ENCODE peak calls at places on chromosome 18, in six cellular contexts. G is left ventricle myocardium inferior, S is aorta, K is Peyer's patch, V is GM23248, I is GM23338. C is an unnamed sample.

GRCh38 chr18:61542596-61542995 is 209.4 kb downstream of the CDH20 start:
- DNase-seq in V (no peak), K (no peak), I (no peak), G (no peak), S (no peak), C (no peak)

GRCh38 chr18:45110577-45111506 is 430.2 kb downstream of the SETBP1 start:
- DNase-seq in G (peak), S (no peak), I (no peak), K (no peak), V (peak), C (peak)

GRCh38 chr18:64765908-64766307 is 617.0 kb upstream of the LINC00305 start:
- DNase-seq in I (no peak), S (no peak), K (no peak), V (no peak), G (no peak), C (no peak)

GRCh38 chr18:50633992-50634391 is 74.1 kb downstream of the MAPK4 start:
- DNase-seq in G (no peak), V (no peak), I (no peak), K (no peak), S (no peak), C (no peak)

GRCh38 chr18:23291456-23292205 is 156.3 kb downstream of the CABLES1 start:
- DNase-seq in G (no peak), S (no peak), I (no peak), V (peak), K (no peak), C (no peak)

GRCh38 chr18:46097853-46098615 is at the start of gene ATP5F1A:
- DNase-seq in V (peak), S (peak), G (peak), K (peak), I (peak), C (peak)

GRCh38 chr18:10432781-10433180 is 21.7 kb upstream of the APCDD1 start:
- DNase-seq in I (no peak), K (no peak), V (no peak), S (no peak), G (no peak), C (no peak)

GRCh38 chr18:10727477-10727876 is 201.7 kb downstream of the NAPG start:
- DNase-seq in S (no peak), K (no peak), V (peak), G (no peak), I (no peak), C (no peak)

GRCh38 chr18:24432618-24433017 is 6.1 kb downstream of the IMPACT start:
- DNase-seq in I (no peak), K (no peak), G (no peak), S (no peak), V (no peak), C (no peak)

GRCh38 chr18:70289351-70290330 is 796 bp downstream of the SOCS6 start:
- DNase-seq in S (peak), K (peak), G (peak), V (peak), I (peak), C (peak)

GRCh38 chr18:11167778-11168177 is 18.4 kb upstream of the PIEZO2 start:
- DNase-seq in V (peak), S (no peak), G (no peak), K (no peak), I (no peak), C (no peak)

GRCh38 chr18:48627216-48627615 is 88.4 kb downstream of the CTIF start:
- DNase-seq in G (no peak), K (no peak), V (peak), I (no peak), S (no peak), C (no peak)

GRCh38 chr18:67072789-67073188 is 443.7 kb downstream of the DSEL start:
- DNase-seq in V (no peak), I (no peak), S (no peak), G (no peak), K (no peak), C (no peak)

GRCh38 chr18:46477425-46478011 is 179.5 kb downstream of the LOXHD1 start:
- DNase-seq in G (no peak), K (no peak), S (no peak), V (no peak), I (no peak), C (no peak)

GRCh38 chr18:52748343-52748742 is 408.3 kb downstream of the DCC start:
- DNase-seq in G (no peak), S (no peak), I (no peak), V (no peak), K (no peak), C (no peak)

GRCh38 chr18:58101291-58101706 is 57.3 kb downstream of the NEDD4L start:
- DNase-seq in K (no peak), S (no peak), V (no peak), I (no peak), G (no peak), C (no peak)

GRCh38 chr18:64234336-64234735 is 85.4 kb upstream of the LINC00305 start:
- DNase-seq in I (no peak), V (no peak), G (no peak), K (no peak), S (no peak), C (no peak)

GRCh38 chr18:32776525-32776924 is 3.7 kb upstream of the KLHL14 start:
- DNase-seq in G (no peak), I (no peak), V (no peak), K (no peak), S (no peak), C (no peak)

GRCh38 chr18:22186484-22186971 is 17.1 kb downstream of the GATA6 start:
- DNase-seq in I (no peak), S (peak), V (peak), K (no peak), G (no peak), C (no peak)
- H3K4me3 ChIP-seq in I (no peak), S (no peak), V (no peak), K (no peak), G (peak), C (no peak)

DNA sequence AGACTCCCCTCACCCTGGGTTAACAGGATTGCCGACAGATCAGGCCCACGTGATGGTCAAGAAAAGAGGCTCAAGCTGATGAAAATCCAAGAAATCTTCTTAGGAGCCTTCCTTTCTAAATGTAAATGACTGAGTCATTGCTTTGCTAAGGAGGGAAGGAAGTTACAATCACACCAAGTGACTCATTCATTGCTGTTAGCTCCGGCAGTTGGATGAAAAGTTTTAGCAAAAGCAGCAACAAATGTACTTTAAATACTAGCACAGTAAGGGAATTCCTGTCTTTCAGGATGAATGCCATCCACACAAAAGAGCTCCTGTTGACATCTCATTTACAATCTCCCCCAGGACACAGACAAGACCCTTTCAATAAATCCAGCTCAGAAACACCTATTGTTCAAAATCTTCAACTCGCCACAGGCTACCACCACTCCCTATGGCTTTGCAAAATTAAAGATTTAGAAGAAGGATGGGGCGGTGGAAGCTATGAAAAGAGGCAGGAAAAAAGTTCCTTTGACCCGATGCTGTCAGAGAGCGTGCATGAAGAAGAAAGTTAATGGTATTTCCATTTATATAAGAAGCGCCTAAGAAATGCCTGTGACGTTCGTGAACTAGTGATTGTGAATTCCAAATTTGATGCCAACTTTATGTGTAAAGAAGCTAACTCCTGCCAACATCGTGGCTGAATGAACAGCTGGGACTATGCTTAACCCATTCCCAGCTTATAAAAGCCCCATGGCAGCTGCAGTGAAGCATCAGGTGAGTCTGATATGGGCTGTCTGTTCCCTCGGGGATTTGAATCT is 153.7 kb downstream of the TGIF1 start:
- DNase-seq in V (peak), I (peak), K (peak), S (no peak), G (no peak), C (no peak)
- H3K4me3 ChIP-seq in V (peak), I (peak), K (peak), S (peak), G (peak), C (peak)

GRCh38 chr18:3062798-3063563 is 50.0 kb upstream of the LPIN2 start:
- DNase-seq in I (peak), S (peak), G (peak), K (peak), V (peak), C (peak)
- H3K4me3 ChIP-seq in I (no peak), S (no peak), G (no peak), K (no peak), V (no peak), C (no peak)

GRCh38 chr18:76621782-76622495 is 126.9 kb upstream of the ZNF516 start:
- DNase-seq in K (no peak), G (no peak), I (no peak), S (no peak), V (peak), C (no peak)
- H3K4me3 ChIP-seq in K (no peak), G (no peak), I (peak), S (no peak), V (peak), C (no peak)

GRCh38 chr18:26544459-26544858 is 3.9 kb downstream of the KCTD1 start:
- DNase-seq in G (no peak), K (no peak), S (no peak), I (no peak), V (no peak), C (no peak)

GRCh38 chr18:26546170-26546874 is 2.0 kb downstream of the KCTD1 start:
- DNase-seq in G (no peak), K (no peak), V (no peak), S (no peak), I (no peak), C (no peak)

GRCh38 chr18:26545737-26546136 is 2.6 kb downstream of the KCTD1 start:
- DNase-seq in I (no peak), S (no peak), V (no peak), G (no peak), K (no peak), C (no peak)

GRCh38 chr18:26546875-26547301 is 1.5 kb downstream of the KCTD1 start:
- DNase-seq in G (no peak), V (no peak), K (no peak), S (no peak), I (no peak), C (no peak)

DNA sequence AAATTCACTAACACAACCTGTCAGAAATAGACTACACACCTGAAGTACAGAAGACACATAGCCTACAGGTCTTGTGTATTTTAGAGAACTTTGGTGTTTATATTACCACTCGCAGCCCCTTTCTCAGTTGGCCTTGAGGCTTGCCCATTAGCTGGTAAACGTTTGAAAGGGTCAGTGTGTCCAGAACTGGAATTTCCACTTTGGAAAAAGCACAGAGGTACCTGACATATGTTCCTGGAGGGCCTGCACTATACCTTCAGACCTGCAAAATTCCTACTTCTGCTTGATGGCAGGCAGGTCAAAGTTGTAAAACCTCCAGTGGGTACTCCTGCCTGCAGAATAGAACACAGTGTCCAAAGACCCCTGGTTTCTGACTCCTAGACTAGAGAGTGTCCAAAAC is 3.0 kb downstream of the KCTD1 start:
- DNase-seq in G (no peak), I (no peak), K (no peak), S (no peak), V (no peak), C (no peak)
- H3K4me3 ChIP-seq in G (peak), I (peak), K (no peak), S (no peak), V (peak), C (peak)

GRCh38 chr18:79395308-79395640 is 456 bp upstream of the NFATC1 start:
- DNase-seq in V (no peak), K (no peak), S (no peak), G (no peak), I (no peak), C (no peak)
- H3K4me3 ChIP-seq in V (no peak), K (peak), S (peak), G (peak), I (peak), C (peak)